ENCODE peak calls at places on chromosomes 7 and 10, in nine cellular contexts. W is T-helper 1 cell; F is activated CD8-positive, alpha-beta memory T cell treated with anti-CD3 and anti-CD28 coated beads for 24 hours; G is activated gamma-delta T cell treated with Interleukin-2 at 50 U/mL for 16 hours; C is Ammon's horn; Y is transverse colon; L is amniotic epithelial cell; D is T-cell; B is pons. P is an unnamed sample.

GRCh38 chr10:122894261-122894944 is 15.0 kb upstream of the FAM24B start:
- DNase-seq in W (no peak), F (no peak), G (no peak), C (no peak), Y (no peak), L (no peak), D (no peak), B (no peak), P (no peak)

GRCh38 chr7:106563466-106564150 is 97.3 kb downstream of the CCDC71L start:
- DNase-seq in W (no peak), F (no peak), G (no peak), C (no peak), Y (no peak), L (peak; percentile 36), D (no peak), B (no peak), P (no peak)

GRCh38 chr10:33706191-33706590 is 371.7 kb upstream of the NRP1 start:
- DNase-seq in W (no peak), F (no peak), G (no peak), C (no peak), Y (peak; percentile 11), L (peak; percentile 56), D (no peak), B (no peak), P (no peak)

GRCh38 chr7:64902806-64903721 is at the start of gene ZNF273:
- DNase-seq in W (peak; percentile 92), F (peak; percentile 92), G (peak; percentile 88), C (peak; percentile 93), Y (peak; percentile 95), L (peak; percentile 82), D (peak; percentile 92), B (peak; percentile 89), P (peak; percentile 86)

GRCh38 chr10:78454123-78454645 is 420.5 kb downstream of the RPS24 start:
- DNase-seq in W (no peak), F (no peak), G (no peak), C (no peak), Y (no peak), L (peak; percentile 43), D (no peak), B (no peak), P (no peak)

GRCh38 chr10:119860866-119861601 is 11.6 kb downstream of the MCMBP start:
- DNase-seq in W (no peak), F (no peak), G (no peak), C (no peak), Y (no peak), L (no peak), D (no peak), B (no peak), P (no peak)

GRCh38 chr10:32332299-32332750 is 14.6 kb downstream of the EPC1 start:
- DNase-seq in W (peak; percentile 92), F (peak; percentile 79), G (peak; percentile 59), C (peak; percentile 42), Y (peak; percentile 30), L (peak; percentile 45), D (peak; percentile 72), B (peak; percentile 42), P (peak; percentile 62)

GRCh38 chr7:127258111-127258510 is 5.4 kb upstream of the GRM8 start:
- DNase-seq in W (no peak), F (no peak), G (no peak), C (no peak), Y (no peak), L (no peak), D (no peak), B (no peak), P (no peak)

GRCh38 chr10:35797187-35797586 is 155.1 kb upstream of the FZD8 start:
- DNase-seq in W (no peak), F (no peak), G (no peak), C (no peak), Y (no peak), L (no peak), D (no peak), B (no peak), P (no peak)

GRCh38 chr7:99461221-99461620 is 4.7 kb downstream of the ATP5MF start:
- DNase-seq in W (no peak), F (no peak), G (no peak), C (no peak), Y (no peak), L (no peak), D (no peak), B (no peak), P (no peak)

GRCh38 chr10:50604049-50604640 is 19.6 kb downstream of the SGMS1 start:
- DNase-seq in W (no peak), F (no peak), G (no peak), C (no peak), Y (no peak), L (peak; percentile 71), D (no peak), B (no peak), P (no peak)

GRCh38 chr7:143884978-143885559 is 16.9 kb downstream of the TCAF1 start:
- DNase-seq in W (peak; percentile 20), F (peak; percentile 69), G (no peak), C (peak; percentile 93), Y (no peak), L (peak; percentile 69), D (no peak), B (peak; percentile 76), P (no peak)

GRCh38 chr10:97028126-97028831 is 157.5 kb downstream of the SLIT1 start:
- DNase-seq in W (no peak), F (no peak), G (no peak), C (no peak), Y (no peak), L (peak; percentile 15), D (no peak), B (no peak), P (no peak)

GRCh38 chr7:67962863-67963262 is 966.2 kb downstream of the TYW1 start:
- DNase-seq in W (no peak), F (no peak), G (no peak), C (no peak), Y (no peak), L (no peak), D (no peak), B (no peak), P (no peak)

GRCh38 chr7:105853931-105854419 is 22.4 kb downstream of the ATXN7L1 start:
- DNase-seq in W (no peak), F (peak; percentile 46), G (no peak), C (no peak), Y (no peak), L (no peak), D (no peak), B (no peak), P (no peak)

GRCh38 chr10:70140297-70140696 is 6.2 kb downstream of the TYSND1 start:
- DNase-seq in W (no peak), F (no peak), G (no peak), C (no peak), Y (no peak), L (no peak), D (no peak), B (no peak), P (no peak)

GRCh38 chr7:2821161-2821841 is 22.8 kb downstream of the GNA12 start:
- DNase-seq in W (no peak), F (no peak), G (no peak), C (no peak), Y (no peak), L (peak; percentile 93), D (no peak), B (no peak), P (no peak)

GRCh38 chr7:158473238-158473637 is 114.4 kb downstream of the PTPRN2 start:
- DNase-seq in W (no peak), F (no peak), G (no peak), C (no peak), Y (no peak), L (no peak), D (no peak), B (no peak), P (no peak)

GRCh38 chr7:47512481-47513176 is 69.3 kb downstream of the TNS3 start:
- DNase-seq in W (no peak), F (no peak), G (no peak), C (no peak), Y (no peak), L (no peak), D (no peak), B (no peak), P (no peak)

GRCh38 chr10:35546824-35547225 is 58.3 kb upstream of the GJD4 start:
- DNase-seq in W (no peak), F (no peak), G (no peak), C (no peak), Y (no peak), L (peak; percentile 54), D (no peak), B (no peak), P (no peak)

GRCh38 chr10:113958631-113959382 is 84.9 kb upstream of the ADRB1 start:
- DNase-seq in W (no peak), F (no peak), G (no peak), C (peak; percentile 54), Y (peak; percentile 70), L (peak; percentile 88), D (no peak), B (no peak), P (no peak)

GRCh38 chr10:91033536-91033935 is 112.6 kb upstream of the ANKRD1 start:
- DNase-seq in W (no peak), F (no peak), G (no peak), C (no peak), Y (no peak), L (no peak), D (no peak), B (no peak), P (no peak)

GRCh38 chr10:96670786-96671185 is 49.5 kb downstream of the PIK3AP1 start:
- DNase-seq in W (no peak), F (no peak), G (no peak), C (no peak), Y (no peak), L (no peak), D (no peak), B (no peak), P (no peak)

GRCh38 chr10:125156739-125157472 is 3.5 kb downstream of the CTBP2 start:
- DNase-seq in W (no peak), F (no peak), G (no peak), C (no peak), Y (no peak), L (no peak), D (no peak), B (no peak), P (no peak)

P was measured in T follicular helper cell.